ENCODE peak calls at places on chromosomes 6 and 20, in five cellular contexts. S is RWPE1, Z is LHCN-M2, C is stomach, U is ureter. Q is an unnamed sample.

GRCh38 chr6:142008016-142008735 is 124.5 kb upstream of the GJE1 start:
- DNase-seq in S (no peak), U (no peak), C (no peak), Z (no peak), Q (peak; percentile 39)

GRCh38 chr6:118783931-118784528 is 109.9 kb upstream of the ASF1A start:
- DNase-seq in U (no peak), C (no peak), S (no peak), Z (no peak), Q (no peak)

GRCh38 chr6:28657756-28658465 is 132.2 kb downstream of the GPX5 start:
- DNase-seq in U (no peak), C (no peak), Z (peak; percentile 61), S (peak; percentile 73), Q (peak; percentile 38)

GRCh38 chr6:45086685-45087084 is 241.4 kb upstream of the RUNX2 start:
- DNase-seq in S (no peak), C (no peak), Z (no peak), U (no peak), Q (no peak)

GRCh38 chr20:53960586-53961386 is 109.6 kb downstream of the BCAS1 start:
- DNase-seq in C (no peak), U (no peak), S (no peak), Z (no peak), Q (peak; percentile 53)

GRCh38 chr6:17892097-17892686 is 95.2 kb downstream of the KIF13A start:
- DNase-seq in C (no peak), S (no peak), Z (no peak), U (no peak), Q (no peak)

GRCh38 chr6:1561355-1561754 is 48.4 kb upstream of the FOXC1 start:
- DNase-seq in C (no peak), U (no peak), Z (no peak), S (no peak), Q (peak; percentile 58)

GRCh38 chr20:32830437-32830836 is 10.7 kb downstream of the MAPRE1 start:
- DNase-seq in Z (peak; percentile 36), S (no peak), C (no peak), U (peak; percentile 67), Q (peak; percentile 29)

GRCh38 chr6:101080597-101080996 is 199.5 kb upstream of the ASCC3 start:
- DNase-seq in Z (peak; percentile 66), S (peak; percentile 83), U (no peak), C (no peak), Q (no peak)

GRCh38 chr20:62961310-62961783 is 8.8 kb downstream of the SLC17A9 start:
- DNase-seq in C (no peak), U (no peak), Z (no peak), S (peak; percentile 85), Q (no peak)

GRCh38 chr20:43960231-43960630 is 45.6 kb downstream of the TOX2 start:
- DNase-seq in C (no peak), S (no peak), Z (no peak), U (no peak), Q (no peak)

GRCh38 chr6:10465633-10466499 is 51.0 kb upstream of the TFAP2A start:
- DNase-seq in Z (peak; percentile 28), S (peak; percentile 64), C (peak; percentile 43), U (no peak), Q (peak; percentile 60)

GRCh38 chr6:82268301-82268846 is 20.8 kb upstream of the IBTK start:
- DNase-seq in C (no peak), Z (no peak), U (no peak), S (no peak), Q (no peak)

GRCh38 chr6:145891565-145891964 is 72.6 kb downstream of the SHPRH start:
- DNase-seq in C (no peak), Z (no peak), U (no peak), S (no peak), Q (no peak)

Q was measured in trophoblast cell.